ENCODE peak calls at places on chromosomes 12 and 14, in four cellular contexts. M, U, N and W are unnamed samples.

GRCh38 chr14:87332001-87332400 is 661.0 kb downstream of the GALC start:
- DNase-seq in N (no peak), U (no peak), M (no peak), W (no peak)

GRCh38 chr12:73952304-73952703 is 585.3 kb upstream of the ATXN7L3B start:
- DNase-seq in U (no peak), N (no peak), M (no peak), W (no peak)

GRCh38 chr12:109563291-109564284 is 9.7 kb downstream of the MMAB start:
- DNase-seq in N (no peak), U (no peak), M (no peak), W (no peak)

GRCh38 chr14:100780646-100781355 is 45.1 kb upstream of the MEG3 start:
- DNase-seq in M (no peak), U (no peak), N (no peak), W (no peak)

GRCh38 chr12:79373896-79374499 is 316.8 kb downstream of the PAWR start:
- DNase-seq in M (peak), U (peak), N (no peak), W (peak)

GRCh38 chr12:89134213-89134770 is 218.0 kb downstream of the DUSP6 start:
- DNase-seq in U (peak), N (no peak), M (no peak), W (no peak)

GRCh38 chr12:109696485-109697269 is 16.9 kb upstream of the FAM222A start:
- DNase-seq in U (peak), N (no peak), M (no peak), W (no peak)

GRCh38 chr12:132249747-132250478 is 79.5 kb downstream of the GALNT9 start:
- DNase-seq in M (no peak), U (no peak), N (no peak), W (no peak)

GRCh38 chr12:6430990-6431353 is 13.8 kb upstream of the CD27 start:
- DNase-seq in U (no peak), M (no peak), N (no peak), W (no peak)

GRCh38 chr12:4246116-4246515 is 27.4 kb upstream of the CCND2 start:
- DNase-seq in U (no peak), N (no peak), M (no peak), W (no peak)

GRCh38 chr14:59347915-59348314 is 117.3 kb downstream of the GPR135 start:
- DNase-seq in U (no peak), N (no peak), M (no peak), W (no peak)

GRCh38 chr12:22459872-22460490 is 84.4 kb downstream of the C2CD5 start:
- DNase-seq in N (no peak), M (peak), U (peak), W (peak)

GRCh38 chr12:115149685-115150378 is 465.9 kb upstream of the TBX3 start:
- DNase-seq in N (no peak), M (peak), U (no peak), W (no peak)

GRCh38 chr12:124698211-124698997 is 131.0 kb upstream of the NCOR2 start:
- DNase-seq in M (no peak), U (no peak), N (no peak), W (no peak)

GRCh38 chr12:93079271-93079670 is 150.2 kb upstream of the EEA1 start:
- DNase-seq in M (no peak), N (no peak), U (no peak), W (no peak)

GRCh38 chr12:121005346-121005815 is 10.9 kb downstream of the C12orf43 start:
- DNase-seq in N (no peak), U (peak), M (peak), W (peak)

GRCh38 chr14:50964683-50965390 is 20.6 kb upstream of the PYGL start:
- DNase-seq in U (peak), N (no peak), M (peak), W (no peak)

GRCh38 chr14:105485720-105486332 is 860 bp upstream of the CRIP1 start:
- DNase-seq in M (peak), N (no peak), U (peak), W (peak)

GRCh38 chr12:97921957-97922722 is 459.5 kb downstream of the RMST start:
- DNase-seq in N (no peak), M (no peak), U (no peak), W (no peak)

GRCh38 chr14:72129283-72129682 is 197.1 kb downstream of the RGS6 start:
- DNase-seq in N (no peak), U (no peak), M (no peak), W (no peak)

GRCh38 chr12:25994901-25995625 is 36.6 kb downstream of the RASSF8 start:
- DNase-seq in U (no peak), N (no peak), M (no peak), W (no peak)

GRCh38 chr12:106625976-106626375 is 43.2 kb downstream of the RFX4 start:
- DNase-seq in U (no peak), M (no peak), N (no peak), W (no peak)

GRCh38 chr12:18690653-18691052 is 47.2 kb downstream of the PLCZ1 start:
- DNase-seq in M (peak), U (no peak), N (no peak), W (no peak)

GRCh38 chr12:130863298-130863697 is 8.6 kb upstream of the RAN start:
- DNase-seq in M (no peak), U (peak), N (no peak), W (no peak)

GRCh38 chr12:117494833-117495714 is 133.6 kb upstream of the NOS1 start:
- DNase-seq in U (peak), M (peak), N (no peak), W (no peak)

GRCh38 chr12:41663487-41664258 is 475.6 kb downstream of the PDZRN4 start:
- DNase-seq in M (peak), U (peak), N (no peak), W (peak)

GRCh38 chr14:22526744-22527143 is 62.3 kb downstream of the DAD1 start:
- DNase-seq in U (no peak), M (no peak), N (no peak), W (no peak)

GRCh38 chr12:111242190-111242589 is 126.7 kb downstream of the PHETA1 start:
- DNase-seq in N (no peak), M (no peak), U (no peak), W (no peak)
- TF ChIP-seq PBX3 in N (no peak), M (no peak), U (no peak), W (no peak)

GRCh38 chr12:94272280-94272679 is 123.9 kb downstream of the PLXNC1 start:
- DNase-seq in M (no peak), U (no peak), N (no peak), W (no peak)
- TF ChIP-seq PBX3 in M (no peak), U (no peak), N (no peak), W (no peak)

DNA sequence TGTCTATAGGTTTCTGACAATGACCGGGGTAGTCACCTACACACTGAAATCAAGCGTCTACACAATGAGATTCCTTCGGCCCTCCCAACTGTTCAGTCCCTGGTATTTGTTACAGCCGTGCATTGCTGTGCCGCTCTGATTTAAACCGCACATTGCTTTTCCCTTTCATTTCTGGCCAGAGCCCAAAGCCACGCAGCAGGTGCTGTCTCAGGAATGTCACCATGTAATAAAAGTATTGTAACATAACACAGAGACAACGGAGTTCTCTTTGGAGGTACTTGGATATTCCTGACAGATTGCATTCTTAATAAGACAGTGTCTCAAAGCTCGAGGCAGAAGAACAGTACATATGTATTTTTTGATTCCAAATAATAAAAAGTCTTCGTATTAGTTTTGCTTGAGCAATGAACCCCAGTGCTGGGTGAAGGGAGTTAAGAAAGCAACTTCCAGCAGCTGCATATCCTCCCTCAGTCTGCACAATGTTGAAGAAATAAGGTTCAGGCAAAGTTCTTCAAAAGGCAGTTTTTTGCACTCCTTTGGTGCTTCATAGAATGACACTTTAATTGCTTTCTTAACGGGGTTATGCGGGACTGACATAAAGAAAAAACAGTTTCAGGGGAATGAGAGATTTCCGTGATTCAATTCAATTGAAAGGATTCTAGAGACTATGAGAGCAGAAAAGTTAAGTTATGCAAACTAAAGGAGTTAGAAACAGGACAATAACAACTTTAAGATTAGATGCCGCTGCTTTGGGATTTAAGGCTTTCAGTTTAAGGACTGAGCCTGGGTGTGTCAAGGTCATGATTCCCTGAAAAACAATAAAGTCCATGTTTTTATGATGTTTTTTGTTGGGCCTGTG is 288.7 kb upstream of the FLRT2 start:
- DNase-seq in M (no peak), N (no peak), U (no peak), W (no peak)
- TF ChIP-seq PBX3 in M (no peak), N (no peak), U (no peak), W (no peak)

GRCh38 chr14:99246536-99247083 is 25.4 kb downstream of the BCL11B start:
- DNase-seq in M (no peak), N (no peak), U (no peak), W (no peak)
- TF ChIP-seq PBX3 in M (no peak), N (no peak), U (no peak), W (no peak)

DNA sequence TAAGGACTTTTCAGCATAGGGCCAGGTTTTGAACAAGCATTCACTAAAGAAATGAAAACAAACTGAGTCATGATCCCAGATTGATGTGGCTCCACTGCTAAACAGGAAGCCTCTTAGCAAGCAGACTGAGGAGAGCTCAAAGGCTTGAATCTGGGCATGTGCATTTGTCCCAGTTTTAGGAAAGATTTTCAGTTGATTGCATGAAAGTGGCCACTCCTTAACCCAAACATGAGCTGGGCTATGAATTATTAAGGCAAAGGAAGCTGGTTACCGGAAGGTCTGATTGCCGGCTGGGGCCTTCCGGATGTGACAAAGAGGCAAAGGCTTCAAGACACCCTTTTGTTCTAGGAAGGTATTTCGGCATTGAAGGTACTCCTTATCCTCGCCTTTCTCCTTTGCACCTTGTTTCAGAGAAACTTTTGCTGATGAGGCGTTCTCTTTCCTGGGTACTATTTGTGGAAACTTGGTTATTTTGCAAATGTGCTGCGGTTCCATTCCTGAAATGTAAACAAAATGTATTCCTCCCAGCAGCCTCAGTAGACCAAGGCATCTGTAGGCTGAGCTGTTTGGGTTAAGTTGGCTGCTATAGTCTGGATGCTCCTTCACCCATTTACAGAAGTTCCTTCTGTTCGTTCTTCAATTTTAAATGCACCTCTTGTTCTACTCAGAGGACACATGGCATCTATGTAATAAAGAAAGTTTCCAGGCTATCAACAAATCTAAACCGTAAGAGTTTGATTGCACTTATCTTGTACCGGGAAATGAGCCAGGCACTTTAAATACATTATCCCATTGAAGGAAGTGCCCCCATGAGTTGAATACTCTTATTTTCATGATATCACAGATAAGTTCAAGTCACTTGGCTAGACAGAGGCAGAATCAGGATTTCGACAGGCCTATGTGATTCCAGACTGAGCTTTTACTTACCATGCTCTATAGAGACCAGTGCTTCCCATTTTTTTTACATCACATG is 115.6 kb upstream of the METAP2 start:
- DNase-seq in M (no peak), U (no peak), N (no peak), W (no peak)
- TF ChIP-seq PBX3 in M (no peak), U (no peak), N (no peak), W (no peak)

GRCh38 chr12:57738661-57739237 is at the start of gene AGAP2:
- DNase-seq in M (no peak), N (no peak), U (no peak), W (peak)
- TF ChIP-seq PBX3 in M (no peak), N (no peak), U (no peak), W (no peak)

DNA sequence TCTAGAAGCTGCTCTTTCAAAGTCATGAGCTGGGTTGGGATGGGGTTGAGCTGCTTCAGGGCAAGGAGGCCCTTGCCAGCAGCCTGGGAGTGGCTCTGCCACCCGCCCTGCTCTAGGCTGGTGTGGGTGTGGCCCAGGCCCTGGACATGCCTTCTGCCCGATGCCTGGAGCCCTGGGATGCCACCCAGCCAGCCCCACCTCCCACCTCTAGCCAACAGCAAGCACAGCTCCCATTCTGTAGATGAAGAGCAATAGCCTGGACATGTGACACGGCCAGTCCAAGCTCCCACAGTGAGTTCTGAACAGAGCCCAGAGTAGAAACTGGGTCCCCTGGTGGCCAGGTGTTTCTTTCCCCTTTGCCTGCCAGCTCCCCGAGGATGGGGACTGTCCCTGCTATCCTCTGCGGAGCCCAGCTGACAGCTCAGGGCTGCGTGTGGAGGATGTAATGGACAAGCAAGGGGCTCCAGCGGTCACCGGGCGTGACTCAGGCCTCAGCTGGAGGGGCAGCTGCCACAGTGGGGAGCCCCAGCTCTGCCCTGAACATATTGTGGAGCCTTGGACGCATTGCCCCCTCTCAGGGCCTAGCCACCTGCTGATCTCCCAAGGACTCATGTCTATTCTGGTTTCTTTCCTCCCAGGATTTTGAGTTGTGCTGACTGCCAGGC is 165.2 kb downstream of the TSPAN9 start:
- DNase-seq in N (no peak), U (peak), M (peak), W (no peak)
- TF ChIP-seq PBX3 in N (no peak), U (no peak), M (no peak), W (no peak)